ENCODE peak calls at places on chromosome 21, in six cellular contexts. One of them, this sample, is unnamed.

GRCh38 chr21:44471341-44471740 is 16.0 kb downstream of the LRRC3 start:
- DNase-seq in naive thymus-derived CD4-positive, alpha-beta T cell: no peak
- DNase-seq in left ventricle myocardium superior: no peak
- DNase-seq in central memory CD4-positive, alpha-beta T cell: no peak
- DNase-seq in dermis blood vessel endothelial cell: no peak
- DNase-seq in T1000: no peak
- DNase-seq in this sample: no peak

GRCh38 chr21:36134820-36135390 is at the start of gene CBR3:
- DNase-seq in T1000: peak
- DNase-seq in left ventricle myocardium superior: peak
- DNase-seq in naive thymus-derived CD4-positive, alpha-beta T cell: peak
- DNase-seq in dermis blood vessel endothelial cell: peak
- DNase-seq in central memory CD4-positive, alpha-beta T cell: peak
- DNase-seq in this sample: peak

GRCh38 chr21:45390831-45391742 is 13.9 kb upstream of the COL18A1 start:
- DNase-seq in dermis blood vessel endothelial cell: no peak
- DNase-seq in left ventricle myocardium superior: peak
- DNase-seq in T1000: no peak
- DNase-seq in central memory CD4-positive, alpha-beta T cell: no peak
- DNase-seq in naive thymus-derived CD4-positive, alpha-beta T cell: no peak
- DNase-seq in this sample: no peak

GRCh38 chr21:36155603-36156338 is 853 bp upstream of the DOP1B start:
- DNase-seq in T1000: no peak
- DNase-seq in naive thymus-derived CD4-positive, alpha-beta T cell: no peak
- DNase-seq in left ventricle myocardium superior: peak
- DNase-seq in dermis blood vessel endothelial cell: peak
- DNase-seq in central memory CD4-positive, alpha-beta T cell: no peak
- DNase-seq in this sample: peak

GRCh38 chr21:37965088-37965805 is 49.0 kb upstream of the KCNJ6 start:
- DNase-seq in dermis blood vessel endothelial cell: no peak
- DNase-seq in naive thymus-derived CD4-positive, alpha-beta T cell: no peak
- DNase-seq in T1000: no peak
- DNase-seq in left ventricle myocardium superior: no peak
- DNase-seq in central memory CD4-positive, alpha-beta T cell: no peak
- DNase-seq in this sample: no peak

GRCh38 chr21:44957901-44958451 is 18.1 kb downstream of the SLX9 start:
- DNase-seq in T1000: no peak
- DNase-seq in naive thymus-derived CD4-positive, alpha-beta T cell: no peak
- DNase-seq in left ventricle myocardium superior: peak
- DNase-seq in central memory CD4-positive, alpha-beta T cell: no peak
- DNase-seq in dermis blood vessel endothelial cell: no peak
- DNase-seq in this sample: no peak

GRCh38 chr21:35084869-35085268 is 35.8 kb upstream of the RUNX1 start:
- DNase-seq in naive thymus-derived CD4-positive, alpha-beta T cell: no peak
- DNase-seq in left ventricle myocardium superior: no peak
- DNase-seq in dermis blood vessel endothelial cell: peak
- DNase-seq in central memory CD4-positive, alpha-beta T cell: no peak
- DNase-seq in T1000: no peak
- DNase-seq in this sample: no peak

GRCh38 chr21:43287111-43287973 is 118.5 kb downstream of the CRYAA start:
- DNase-seq in T1000: no peak
- DNase-seq in dermis blood vessel endothelial cell: no peak
- DNase-seq in left ventricle myocardium superior: no peak
- DNase-seq in naive thymus-derived CD4-positive, alpha-beta T cell: no peak
- DNase-seq in central memory CD4-positive, alpha-beta T cell: no peak
- DNase-seq in this sample: peak

GRCh38 chr21:17003221-17003620 is 509.6 kb upstream of the CXADR start:
- DNase-seq in central memory CD4-positive, alpha-beta T cell: no peak
- DNase-seq in dermis blood vessel endothelial cell: no peak
- DNase-seq in left ventricle myocardium superior: no peak
- DNase-seq in T1000: no peak
- DNase-seq in naive thymus-derived CD4-positive, alpha-beta T cell: no peak
- DNase-seq in this sample: no peak

GRCh38 chr21:42986125-42986783 is 11.9 kb downstream of the PKNOX1 start:
- DNase-seq in dermis blood vessel endothelial cell: no peak
- DNase-seq in left ventricle myocardium superior: no peak
- DNase-seq in T1000: no peak
- DNase-seq in central memory CD4-positive, alpha-beta T cell: no peak
- DNase-seq in naive thymus-derived CD4-positive, alpha-beta T cell: no peak
- DNase-seq in this sample: no peak

GRCh38 chr21:45590246-45590725 is 48.0 kb upstream of the SLC19A1 start:
- DNase-seq in central memory CD4-positive, alpha-beta T cell: peak
- DNase-seq in naive thymus-derived CD4-positive, alpha-beta T cell: no peak
- DNase-seq in T1000: no peak
- DNase-seq in dermis blood vessel endothelial cell: peak
- DNase-seq in left ventricle myocardium superior: peak
- DNase-seq in this sample: peak

GRCh38 chr21:41364308-41364707 is 2.5 kb downstream of the MX2 start:
- DNase-seq in dermis blood vessel endothelial cell: no peak
- DNase-seq in central memory CD4-positive, alpha-beta T cell: no peak
- DNase-seq in left ventricle myocardium superior: no peak
- DNase-seq in T1000: no peak
- DNase-seq in naive thymus-derived CD4-positive, alpha-beta T cell: no peak
- DNase-seq in this sample: no peak

GRCh38 chr21:27513825-27514224 is 546.9 kb upstream of the ADAMTS5 start:
- DNase-seq in central memory CD4-positive, alpha-beta T cell: no peak
- DNase-seq in dermis blood vessel endothelial cell: no peak
- DNase-seq in T1000: no peak
- DNase-seq in naive thymus-derived CD4-positive, alpha-beta T cell: no peak
- DNase-seq in left ventricle myocardium superior: no peak
- DNase-seq in this sample: no peak

GRCh38 chr21:26840912-26841311 is 4.3 kb downstream of the ADAMTS1 start:
- DNase-seq in naive thymus-derived CD4-positive, alpha-beta T cell: no peak
- DNase-seq in T1000: peak
- DNase-seq in dermis blood vessel endothelial cell: peak
- DNase-seq in central memory CD4-positive, alpha-beta T cell: no peak
- DNase-seq in left ventricle myocardium superior: peak
- DNase-seq in this sample: no peak

GRCh38 chr21:33987461-33987860 is 71.9 kb upstream of the ATP5PO start:
- DNase-seq in T1000: no peak
- DNase-seq in dermis blood vessel endothelial cell: no peak
- DNase-seq in central memory CD4-positive, alpha-beta T cell: no peak
- DNase-seq in left ventricle myocardium superior: no peak
- DNase-seq in naive thymus-derived CD4-positive, alpha-beta T cell: no peak
- DNase-seq in this sample: no peak

GRCh38 chr21:44425895-44426662 is 29.2 kb upstream of the LRRC3 start:
- DNase-seq in dermis blood vessel endothelial cell: no peak
- DNase-seq in central memory CD4-positive, alpha-beta T cell: no peak
- DNase-seq in left ventricle myocardium superior: no peak
- DNase-seq in T1000: no peak
- DNase-seq in naive thymus-derived CD4-positive, alpha-beta T cell: no peak
- DNase-seq in this sample: no peak

GRCh38 chr21:9759972-9760371 is 761.4 kb upstream of the TPTE start:
- DNase-seq in left ventricle myocardium superior: no peak
- DNase-seq in naive thymus-derived CD4-positive, alpha-beta T cell: no peak
- DNase-seq in central memory CD4-positive, alpha-beta T cell: no peak
- DNase-seq in T1000: no peak
- DNase-seq in dermis blood vessel endothelial cell: no peak
- DNase-seq in this sample: no peak

GRCh38 chr21:38440746-38441145 is 57.5 kb downstream of the ERG start:
- DNase-seq in T1000: peak
- DNase-seq in central memory CD4-positive, alpha-beta T cell: no peak
- DNase-seq in dermis blood vessel endothelial cell: peak
- DNase-seq in naive thymus-derived CD4-positive, alpha-beta T cell: no peak
- DNase-seq in left ventricle myocardium superior: no peak
- DNase-seq in this sample: no peak

GRCh38 chr21:44455524-44456206 is 355 bp downstream of the LRRC3 start:
- DNase-seq in T1000: no peak
- DNase-seq in naive thymus-derived CD4-positive, alpha-beta T cell: peak
- DNase-seq in central memory CD4-positive, alpha-beta T cell: no peak
- DNase-seq in left ventricle myocardium superior: peak
- DNase-seq in dermis blood vessel endothelial cell: peak
- DNase-seq in this sample: no peak

GRCh38 chr21:38990424-38990794 is 184.7 kb downstream of the ETS2 start:
- DNase-seq in T1000: no peak
- DNase-seq in naive thymus-derived CD4-positive, alpha-beta T cell: no peak
- DNase-seq in dermis blood vessel endothelial cell: no peak
- DNase-seq in left ventricle myocardium superior: no peak
- DNase-seq in central memory CD4-positive, alpha-beta T cell: no peak
- DNase-seq in this sample: no peak

GRCh38 chr21:42429021-42429420 is 25.3 kb downstream of the UBASH3A start:
- DNase-seq in left ventricle myocardium superior: no peak
- DNase-seq in T1000: no peak
- DNase-seq in dermis blood vessel endothelial cell: no peak
- DNase-seq in central memory CD4-positive, alpha-beta T cell: no peak
- DNase-seq in naive thymus-derived CD4-positive, alpha-beta T cell: no peak
- DNase-seq in this sample: no peak

GRCh38 chr21:17925900-17926299 is 106.7 kb upstream of the C21orf91 start:
- DNase-seq in left ventricle myocardium superior: no peak
- DNase-seq in central memory CD4-positive, alpha-beta T cell: no peak
- DNase-seq in naive thymus-derived CD4-positive, alpha-beta T cell: no peak
- DNase-seq in dermis blood vessel endothelial cell: peak
- DNase-seq in T1000: no peak
- DNase-seq in this sample: no peak

GRCh38 chr21:45830720-45831366 is 150.7 kb upstream of the COL6A1 start:
- DNase-seq in T1000: no peak
- DNase-seq in central memory CD4-positive, alpha-beta T cell: no peak
- DNase-seq in left ventricle myocardium superior: no peak
- DNase-seq in naive thymus-derived CD4-positive, alpha-beta T cell: no peak
- DNase-seq in dermis blood vessel endothelial cell: no peak
- DNase-seq in this sample: no peak

GRCh38 chr21:16563795-16564194 is 834.0 kb downstream of the USP25 start:
- DNase-seq in T1000: no peak
- DNase-seq in left ventricle myocardium superior: no peak
- DNase-seq in dermis blood vessel endothelial cell: peak
- DNase-seq in naive thymus-derived CD4-positive, alpha-beta T cell: no peak
- DNase-seq in central memory CD4-positive, alpha-beta T cell: no peak
- DNase-seq in this sample: peak

GRCh38 chr21:28521932-28522826 is 470.5 kb downstream of the LTN1 start:
- DNase-seq in dermis blood vessel endothelial cell: peak
- DNase-seq in left ventricle myocardium superior: no peak
- DNase-seq in naive thymus-derived CD4-positive, alpha-beta T cell: no peak
- DNase-seq in T1000: no peak
- DNase-seq in central memory CD4-positive, alpha-beta T cell: no peak
- DNase-seq in this sample: no peak

GRCh38 chr21:37670883-37671282 is 245.4 kb downstream of the KCNJ6 start:
- DNase-seq in dermis blood vessel endothelial cell: peak
- DNase-seq in left ventricle myocardium superior: no peak
- DNase-seq in naive thymus-derived CD4-positive, alpha-beta T cell: no peak
- DNase-seq in T1000: no peak
- DNase-seq in central memory CD4-positive, alpha-beta T cell: no peak
- DNase-seq in this sample: peak

GRCh38 chr21:27314096-27314495 is 347.2 kb upstream of the ADAMTS5 start:
- DNase-seq in T1000: no peak
- DNase-seq in central memory CD4-positive, alpha-beta T cell: no peak
- DNase-seq in left ventricle myocardium superior: no peak
- DNase-seq in dermis blood vessel endothelial cell: no peak
- DNase-seq in naive thymus-derived CD4-positive, alpha-beta T cell: no peak
- DNase-seq in this sample: no peak

GRCh38 chr21:45992311-45993209 is 11.0 kb downstream of the COL6A1 start:
- DNase-seq in left ventricle myocardium superior: peak
- DNase-seq in T1000: no peak
- DNase-seq in dermis blood vessel endothelial cell: no peak
- DNase-seq in naive thymus-derived CD4-positive, alpha-beta T cell: no peak
- DNase-seq in central memory CD4-positive, alpha-beta T cell: no peak
- DNase-seq in this sample: no peak

GRCh38 chr21:45431781-45432572 is 27.0 kb downstream of the COL18A1 start:
- DNase-seq in dermis blood vessel endothelial cell: no peak
- DNase-seq in T1000: no peak
- DNase-seq in central memory CD4-positive, alpha-beta T cell: no peak
- DNase-seq in left ventricle myocardium superior: no peak
- DNase-seq in naive thymus-derived CD4-positive, alpha-beta T cell: no peak
- DNase-seq in this sample: no peak

GRCh38 chr21:28776251-28776650 is 216.4 kb downstream of the LTN1 start:
- DNase-seq in dermis blood vessel endothelial cell: no peak
- DNase-seq in T1000: peak
- DNase-seq in left ventricle myocardium superior: no peak
- DNase-seq in naive thymus-derived CD4-positive, alpha-beta T cell: no peak
- DNase-seq in central memory CD4-positive, alpha-beta T cell: no peak
- DNase-seq in this sample: no peak

GRCh38 chr21:32135401-32136363 is 143.2 kb downstream of the MIS18A start:
- DNase-seq in naive thymus-derived CD4-positive, alpha-beta T cell: no peak
- DNase-seq in central memory CD4-positive, alpha-beta T cell: no peak
- DNase-seq in left ventricle myocardium superior: no peak
- DNase-seq in dermis blood vessel endothelial cell: no peak
- DNase-seq in T1000: no peak
- DNase-seq in this sample: no peak

GRCh38 chr21:44439211-44439600 is 16.1 kb upstream of the LRRC3 start:
- DNase-seq in central memory CD4-positive, alpha-beta T cell: no peak
- DNase-seq in T1000: no peak
- DNase-seq in naive thymus-derived CD4-positive, alpha-beta T cell: no peak
- DNase-seq in dermis blood vessel endothelial cell: no peak
- DNase-seq in left ventricle myocardium superior: no peak
- DNase-seq in this sample: no peak

GRCh38 chr21:25133939-25134338 is 473.3 kb downstream of the MRPL39 start:
- DNase-seq in T1000: no peak
- DNase-seq in naive thymus-derived CD4-positive, alpha-beta T cell: no peak
- DNase-seq in central memory CD4-positive, alpha-beta T cell: no peak
- DNase-seq in left ventricle myocardium superior: no peak
- DNase-seq in dermis blood vessel endothelial cell: no peak
- DNase-seq in this sample: no peak

GRCh38 chr21:34613679-34614442 is 1.1 kb downstream of the RCAN1 start:
- DNase-seq in dermis blood vessel endothelial cell: peak
- DNase-seq in naive thymus-derived CD4-positive, alpha-beta T cell: no peak
- DNase-seq in T1000: no peak
- DNase-seq in left ventricle myocardium superior: no peak
- DNase-seq in central memory CD4-positive, alpha-beta T cell: no peak
- DNase-seq in this sample: no peak